ENCODE peak calls at places on chromosomes 6 and 20, in five cellular contexts. O is body of pancreas; I is fibroblast of the conjunctiva; P is activated CD8-positive, alpha-beta memory T cell treated with anti-CD3 and anti-CD28 coated beads, Interleukin-2, amount 10 ng/mL, durations not matched to agents 7 days and 5 days; R is EL. J is an unnamed sample.

GRCh38 chr6:161829186-161829794 is 555.4 kb upstream of the AGPAT4 start:
- DNase-seq in O (no peak), I (no peak), P (no peak), R (no peak), J (no peak)

GRCh38 chr20:11585752-11586352 is 331.8 kb upstream of the BTBD3 start:
- DNase-seq in R (peak), I (no peak), O (no peak), P (no peak), J (no peak)

GRCh38 chr6:42239736-42240375 is 22.2 kb upstream of the MRPS10 start:
- DNase-seq in O (no peak), R (peak), P (no peak), I (peak), J (no peak)

GRCh38 chr20:5657190-5657872 is 92.9 kb upstream of the SHLD1 start:
- DNase-seq in P (no peak), I (peak), O (peak), R (peak), J (no peak)

GRCh38 chr6:73579851-73580246 is 59.0 kb upstream of the EEF1A1 start:
- DNase-seq in P (no peak), I (peak), R (peak), O (peak), J (no peak)

GRCh38 chr6:137787016-137787415 is 80.0 kb upstream of the TNFAIP3 start:
- DNase-seq in P (no peak), I (peak), O (no peak), R (no peak), J (no peak)

GRCh38 chr20:48350291-48350988 is 477.4 kb downstream of the PREX1 start:
- DNase-seq in P (no peak), I (no peak), O (no peak), R (no peak), J (no peak)

GRCh38 chr20:19849341-19850189 is 91.5 kb downstream of the RIN2 start:
- DNase-seq in R (no peak), I (no peak), P (no peak), O (no peak), J (no peak)

GRCh38 chr6:35754452-35755321 is 17.9 kb downstream of the ARMC12 start:
- DNase-seq in I (no peak), O (peak), P (no peak), R (peak), J (no peak)

GRCh38 chr6:1251198-1252155 is 60.4 kb upstream of the FOXQ1 start:
- DNase-seq in R (no peak), O (no peak), P (no peak), I (no peak), J (no peak)

GRCh38 chr6:11732036-11732545 is 46.5 kb downstream of the ADTRP start:
- DNase-seq in P (peak), R (peak), O (peak), I (no peak), J (peak)

GRCh38 chr6:86856937-86857563 is 80.3 kb upstream of the HTR1E start:
- DNase-seq in R (peak), P (peak), O (peak), I (peak), J (peak)

GRCh38 chr20:56359212-56360132 is 698 bp downstream of the FAM210B start:
- DNase-seq in I (peak), R (peak), O (peak), P (no peak), J (no peak)

GRCh38 chr6:160804639-160805038 is 102.6 kb downstream of the PLG start:
- DNase-seq in R (no peak), I (no peak), P (no peak), O (no peak), J (no peak)

GRCh38 chr20:19688031-19688806 is 69.8 kb upstream of the RIN2 start:
- DNase-seq in P (no peak), R (peak), I (peak), O (peak), J (no peak)

GRCh38 chr6:32192608-32193039 is at the start of gene GPSM3:
- DNase-seq in P (peak), I (no peak), R (peak), O (no peak), J (peak)

GRCh38 chr6:14547284-14548001 is 429.9 kb downstream of the CD83 start:
- DNase-seq in I (no peak), P (no peak), O (no peak), R (no peak), J (no peak)

GRCh38 chr20:37559312-37560027 is 31.8 kb upstream of the BLCAP start:
- DNase-seq in P (no peak), O (no peak), R (no peak), I (no peak), J (no peak)

GRCh38 chr20:36836591-36837329 is 39.2 kb upstream of the TLDC2 start:
- DNase-seq in P (peak), I (peak), O (peak), R (peak), J (peak)

GRCh38 chr6:106997392-106998257 is 23.1 kb upstream of the CD24 start:
- DNase-seq in I (peak), P (peak), R (peak), O (peak), J (peak)

GRCh38 chr6:90074161-90074560 is 179.9 kb downstream of the GJA10 start:
- DNase-seq in O (no peak), P (no peak), R (no peak), I (no peak), J (no peak)

GRCh38 chr20:37336369-37337207 is 9.4 kb upstream of the SRC start:
- DNase-seq in O (no peak), P (peak), I (no peak), R (peak), J (peak)